ENCODE peak calls at places on chromosomes 5 and 9, in five cellular contexts. H is neural crest cell, G is SK-N-DZ, Y is tibial artery, R is NCI-H1092 treated with DMSO at 0.1 percent for 48 hours. V is an unnamed sample.

GRCh38 chr5:179731791-179732411 is 721 bp upstream of the MAML1 start:
- DNase-seq in H (peak), G (no peak), Y (peak), R (peak), V (no peak)

GRCh38 chr9:74303945-74304344 is 193.2 kb upstream of the RORB start:
- DNase-seq in H (no peak), G (no peak), Y (no peak), R (no peak), V (no peak)

GRCh38 chr5:152259702-152260101 is 145.4 kb downstream of the NMUR2 start:
- DNase-seq in H (no peak), G (no peak), Y (no peak), R (no peak), V (peak)

GRCh38 chr5:167730121-167730520 is 561.3 kb upstream of the WWC1 start:
- DNase-seq in H (no peak), G (no peak), Y (no peak), R (no peak), V (no peak)

GRCh38 chr5:66810747-66811355 is 214.7 kb downstream of the MAST4 start:
- DNase-seq in H (no peak), G (no peak), Y (no peak), R (no peak), V (no peak)

GRCh38 chr9:113564804-113565237 is 101.3 kb downstream of the RGS3 start:
- DNase-seq in H (no peak), G (no peak), Y (peak), R (peak), V (peak)

GRCh38 chr9:134838651-134839431 is 41.8 kb upstream of the FCN2 start:
- DNase-seq in H (no peak), G (no peak), Y (no peak), R (no peak), V (no peak)

GRCh38 chr5:138148811-138149210 is 9.6 kb upstream of the NME5 start:
- DNase-seq in H (no peak), G (no peak), Y (no peak), R (no peak), V (no peak)

GRCh38 chr5:173271371-173271770 is 36.4 kb upstream of the NKX2-5 start:
- DNase-seq in H (no peak), G (no peak), Y (no peak), R (no peak), V (no peak)

GRCh38 chr9:120832766-120833165 is 10.0 kb downstream of the PSMD5 start:
- DNase-seq in H (no peak), G (no peak), Y (no peak), R (no peak), V (no peak)

GRCh38 chr5:157280927-157281326 is 15.0 kb downstream of the CYFIP2 start:
- DNase-seq in H (no peak), G (no peak), Y (no peak), R (no peak), V (no peak)

GRCh38 chr5:10702911-10703491 is 58.0 kb downstream of the DAP start:
- DNase-seq in H (no peak), G (no peak), Y (no peak), R (no peak), V (no peak)

GRCh38 chr5:156420665-156421064 is 93.7 kb downstream of the SGCD start:
- DNase-seq in H (no peak), G (no peak), Y (no peak), R (no peak), V (no peak)

GRCh38 chr5:113267361-113267900 is 167.4 kb downstream of the TSSK1B start:
- DNase-seq in H (no peak), G (no peak), Y (no peak), R (no peak), V (no peak)

GRCh38 chr5:79225026-79225425 is 10.9 kb upstream of the JMY start:
- DNase-seq in H (no peak), G (no peak), Y (no peak), R (no peak), V (no peak)

GRCh38 chr5:139958749-139959148 is 84.3 kb downstream of the NRG2 start:
- DNase-seq in H (no peak), G (no peak), Y (no peak), R (no peak), V (no peak)

GRCh38 chr9:77442436-77442835 is 205.7 kb downstream of the GNA14 start:
- DNase-seq in H (no peak), G (no peak), Y (no peak), R (no peak), V (no peak)

GRCh38 chr5:65483474-65484346 is 2.0 kb upstream of the ADAMTS6 start:
- DNase-seq in H (no peak), G (peak), Y (no peak), R (peak), V (no peak)

GRCh38 chr9:132840980-132841379 is 37.1 kb downstream of the AK8 start:
- DNase-seq in H (no peak), G (peak), Y (peak), R (no peak), V (no peak)

GRCh38 chr5:10892135-10892910 is 131.3 kb upstream of the DAP start:
- DNase-seq in H (no peak), G (no peak), Y (no peak), R (no peak), V (no peak)

GRCh38 chr9:135209852-135210251 is 122.4 kb downstream of the OLFM1 start:
- DNase-seq in H (no peak), G (no peak), Y (no peak), R (no peak), V (no peak)

GRCh38 chr5:42772265-42772993 is 15.8 kb downstream of the CCDC152 start:
- DNase-seq in H (no peak), G (no peak), Y (no peak), R (no peak), V (no peak)

GRCh38 chr9:126673689-126674364 is 60.1 kb downstream of the LMX1B start:
- DNase-seq in H (no peak), G (no peak), Y (no peak), R (peak), V (no peak)

GRCh38 chr9:95808001-95808400 is 67.5 kb upstream of the ERCC6L2 start:
- DNase-seq in H (no peak), G (no peak), Y (no peak), R (no peak), V (no peak)

GRCh38 chr9:79800578-79800977 is 228.8 kb downstream of the TLE4 start:
- DNase-seq in H (no peak), G (no peak), Y (no peak), R (no peak), V (no peak)

GRCh38 chr5:177301503-177302165 is 1.9 kb downstream of the RAB24 start:
- DNase-seq in H (no peak), G (no peak), Y (peak), R (peak), V (no peak)